ENCODE peak calls at places on chromosomes 7 and 10, in seven cellular contexts. R, J, Z, P, K, L and M are unnamed samples.

GRCh38 chr10:7239312-7239985 is 171.4 kb downstream of the SFMBT2 start:
- DNase-seq in R (no peak), J (no peak), Z (no peak), P (no peak), K (no peak), L (no peak), M (no peak)

GRCh38 chr7:80428161-80429054 is 83.5 kb downstream of the GNAT3 start:
- DNase-seq in R (no peak), J (peak; percentile 29), Z (no peak), P (no peak), K (no peak), L (peak; percentile 84), M (no peak)

GRCh38 chr7:32070051-32070405 is 179 bp downstream of the PDE1C start:
- DNase-seq in R (no peak), J (peak; percentile 25), Z (no peak), P (no peak), K (no peak), L (no peak), M (no peak)

GRCh38 chr10:35412900-35413491 is 76.7 kb downstream of the CCNY start:
- DNase-seq in R (no peak), J (no peak), Z (no peak), P (no peak), K (peak; percentile 85), L (peak; percentile 35), M (no peak)

GRCh38 chr7:16933296-16934248 is 51.8 kb upstream of the AGR3 start:
- DNase-seq in R (no peak), J (no peak), Z (no peak), P (no peak), K (no peak), L (peak; percentile 35), M (no peak)

GRCh38 chr10:48470115-48470892 is 134.6 kb downstream of the ARHGAP22 start:
- DNase-seq in R (no peak), J (no peak), Z (no peak), P (peak; percentile 68), K (no peak), L (peak; percentile 53), M (peak; percentile 18)

GRCh38 chr10:133123050-133123745 is 35.5 kb downstream of the ADGRA1 start:
- DNase-seq in R (no peak), J (no peak), Z (peak; percentile 37), P (no peak), K (peak; percentile 82), L (no peak), M (no peak)

GRCh38 chr7:117272360-117272759 is 50.5 kb downstream of the WNT2 start:
- DNase-seq in R (no peak), J (no peak), Z (no peak), P (no peak), K (no peak), L (no peak), M (no peak)

GRCh38 chr7:320297-320696 is 30.3 kb downstream of the FOXL3 start:
- DNase-seq in R (no peak), J (no peak), Z (peak; percentile 61), P (no peak), K (peak; percentile 22), L (no peak), M (no peak)

GRCh38 chr10:63767512-63767911 is 246.3 kb downstream of the REEP3 start:
- DNase-seq in R (no peak), J (peak; percentile 12), Z (no peak), P (no peak), K (no peak), L (peak; percentile 63), M (no peak)

GRCh38 chr7:101858437-101859385 is 41.3 kb downstream of the CUX1 start:
- DNase-seq in R (no peak), J (no peak), Z (no peak), P (no peak), K (no peak), L (no peak), M (no peak)

GRCh38 chr10:118286051-118286838 is 55.9 kb downstream of the FAM204A start:
- DNase-seq in R (no peak), J (no peak), Z (no peak), P (no peak), K (no peak), L (no peak), M (no peak)

GRCh38 chr7:11707606-11708193 is 124.3 kb downstream of the THSD7A start:
- DNase-seq in R (no peak), J (no peak), Z (no peak), P (no peak), K (no peak), L (peak; percentile 33), M (no peak)

GRCh38 chr10:118960166-118961090 is 69.1 kb upstream of the NANOS1 start:
- DNase-seq in R (no peak), J (no peak), Z (no peak), P (no peak), K (no peak), L (no peak), M (no peak)

GRCh38 chr7:111853231-111853990 is 291.1 kb upstream of the IMMP2L start:
- DNase-seq in R (no peak), J (no peak), Z (no peak), P (no peak), K (no peak), L (peak; percentile 32), M (no peak)

GRCh38 chr7:924541-925231 is 29.8 kb downstream of the ADAP1 start:
- DNase-seq in R (no peak), J (peak; percentile 81), Z (peak; percentile 66), P (no peak), K (peak; percentile 99), L (no peak), M (peak; percentile 25)

GRCh38 chr7:76069238-76069638 is 21.3 kb downstream of the MDH2 start:
- DNase-seq in R (no peak), J (peak; percentile 15), Z (peak; percentile 68), P (no peak), K (peak; percentile 96), L (peak; percentile 93), M (peak; percentile 39)
- TF ChIP-seq CTCF in R (no peak), J (no peak), Z (no peak), P (no peak), K (peak; percentile 37), L (peak; percentile 51), M (peak; percentile 16)

DNA sequence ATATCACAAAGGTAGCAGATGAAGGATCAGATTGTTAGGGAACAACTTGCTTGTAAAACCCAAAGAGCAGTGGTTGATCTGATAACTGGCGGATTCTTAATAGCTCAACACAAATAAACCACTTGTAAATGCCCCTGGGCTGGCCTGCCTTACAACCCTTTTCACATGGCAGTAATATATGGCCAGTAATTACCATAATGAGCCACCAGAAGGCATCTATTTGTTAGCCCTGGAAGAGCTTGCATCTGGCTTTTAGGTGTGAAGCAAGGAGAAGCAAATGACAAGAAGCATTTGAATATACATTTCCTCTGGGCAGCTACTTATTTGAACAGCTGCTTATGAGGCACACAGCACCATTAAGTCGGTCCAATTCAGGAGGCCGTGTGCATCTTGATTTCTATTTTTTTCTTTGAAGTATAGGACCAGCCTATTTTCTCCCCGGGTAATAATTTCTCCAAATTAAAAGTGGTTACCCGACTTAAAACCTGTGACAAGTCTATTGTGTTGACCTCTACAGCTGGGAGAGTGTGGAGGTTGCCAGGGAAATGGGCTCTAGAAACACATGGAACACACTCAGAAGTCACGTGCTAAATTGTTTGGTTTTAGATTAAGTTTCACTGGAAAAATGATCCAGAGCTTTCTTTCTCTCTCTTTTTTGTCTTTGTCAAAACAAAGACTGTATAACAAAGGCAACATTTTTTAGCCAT is 113.4 kb downstream of the SEM1 start:
- DNase-seq in R (no peak), J (no peak), Z (no peak), P (no peak), K (peak; percentile 32), L (peak; percentile 2), M (no peak)
- TF ChIP-seq CTCF in R (peak; percentile 19), J (peak; percentile 23), Z (no peak), P (no peak), K (peak; percentile 33), L (peak; percentile 1), M (no peak)

GRCh38 chr7:120665068-120665467 is 192.9 kb downstream of the TSPAN12 start:
- DNase-seq in R (no peak), J (no peak), Z (no peak), P (no peak), K (no peak), L (no peak), M (no peak)

GRCh38 chr7:120658516-120658915 is 199.4 kb downstream of the TSPAN12 start:
- DNase-seq in R (no peak), J (no peak), Z (no peak), P (no peak), K (no peak), L (no peak), M (no peak)

DNA sequence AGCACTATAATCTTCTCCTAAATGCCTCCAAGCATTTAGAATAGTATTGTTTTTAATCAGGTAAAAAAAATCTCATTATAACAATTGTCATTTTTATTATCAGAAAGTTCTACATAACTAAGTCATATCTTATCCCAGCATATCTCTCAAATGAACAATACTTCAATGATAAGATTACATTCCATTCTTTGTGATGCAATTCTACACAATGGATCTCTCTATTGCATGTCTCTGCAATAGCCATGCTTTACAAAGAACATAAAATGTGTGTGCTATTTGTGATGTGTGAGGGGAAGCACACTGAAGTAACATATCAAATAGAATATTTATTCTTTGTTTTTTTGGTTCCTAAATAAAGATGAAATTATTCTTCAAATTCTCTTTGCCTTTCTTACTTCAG is 195.7 kb downstream of the TSPAN12 start:
- DNase-seq in R (no peak), J (no peak), Z (no peak), P (no peak), K (no peak), L (peak; percentile 29), M (no peak)
- TF ChIP-seq CTCF in R (no peak), J (no peak), Z (no peak), P (no peak), K (no peak), L (no peak), M (no peak)

GRCh38 chr7:95045236-95045923 is 138.0 kb downstream of the PPP1R9A start:
- DNase-seq in R (no peak), J (no peak), Z (no peak), P (no peak), K (peak; percentile 3), L (peak; percentile 21), M (no peak)
- TF ChIP-seq CTCF in R (peak; percentile 5), J (peak; percentile 29), Z (no peak), P (no peak), K (peak; percentile 52), L (no peak), M (no peak)